ENCODE peak calls at places on chromosome 9, in seven cellular contexts. One of them, this sample, is unnamed.

GRCh38 chr9:28287413-28287812 is 714.1 kb upstream of the C9orf72 start:
- DNase-seq in H54: no peak
- DNase-seq in erythroblast: no peak
- DNase-seq in lower leg skin: no peak
- DNase-seq in ovary: no peak
- DNase-seq in esophagus muscularis mucosa: no peak
- DNase-seq in heart left ventricle: no peak
- DNase-seq in this sample: no peak

GRCh38 chr9:121707477-121708424 is 56.3 kb downstream of the DAB2IP start:
- DNase-seq in H54: peak
- DNase-seq in erythroblast: no peak
- DNase-seq in lower leg skin: no peak
- DNase-seq in ovary: no peak
- DNase-seq in esophagus muscularis mucosa: no peak
- DNase-seq in heart left ventricle: no peak
- DNase-seq in this sample: no peak

GRCh38 chr9:99090366-99091130 is 14.4 kb upstream of the TGFBR1 start:
- DNase-seq in H54: no peak
- DNase-seq in erythroblast: no peak
- DNase-seq in lower leg skin: no peak
- DNase-seq in ovary: no peak
- DNase-seq in esophagus muscularis mucosa: no peak
- DNase-seq in heart left ventricle: no peak
- DNase-seq in this sample: no peak

GRCh38 chr9:95206143-95206542 is 111.4 kb downstream of the FANCC start:
- DNase-seq in H54: no peak
- DNase-seq in erythroblast: no peak
- DNase-seq in lower leg skin: no peak
- DNase-seq in ovary: no peak
- DNase-seq in esophagus muscularis mucosa: no peak
- DNase-seq in heart left ventricle: no peak
- DNase-seq in this sample: no peak

GRCh38 chr9:69279084-69279729 is 45.8 kb upstream of the ENTREP1 start:
- DNase-seq in H54: no peak
- DNase-seq in erythroblast: no peak
- DNase-seq in lower leg skin: no peak
- DNase-seq in ovary: no peak
- DNase-seq in esophagus muscularis mucosa: no peak
- DNase-seq in heart left ventricle: no peak
- DNase-seq in this sample: no peak

GRCh38 chr9:125757834-125758233 is 10.7 kb downstream of the PBX3 start:
- DNase-seq in H54: no peak
- DNase-seq in erythroblast: no peak
- DNase-seq in lower leg skin: no peak
- DNase-seq in ovary: no peak
- DNase-seq in esophagus muscularis mucosa: no peak
- DNase-seq in heart left ventricle: no peak
- DNase-seq in this sample: no peak

GRCh38 chr9:77417570-77417969 is 230.6 kb downstream of the GNA14 start:
- DNase-seq in H54: no peak
- DNase-seq in erythroblast: no peak
- DNase-seq in lower leg skin: peak
- DNase-seq in ovary: no peak
- DNase-seq in esophagus muscularis mucosa: no peak
- DNase-seq in heart left ventricle: no peak
- DNase-seq in this sample: peak

GRCh38 chr9:76827286-76828080 is 63.2 kb downstream of the PCA3 start:
- DNase-seq in H54: no peak
- DNase-seq in erythroblast: no peak
- DNase-seq in lower leg skin: no peak
- DNase-seq in ovary: no peak
- DNase-seq in esophagus muscularis mucosa: no peak
- DNase-seq in heart left ventricle: no peak
- DNase-seq in this sample: no peak

GRCh38 chr9:78574354-78575036 is 277.6 kb downstream of the PSAT1 start:
- DNase-seq in H54: no peak
- DNase-seq in erythroblast: no peak
- DNase-seq in lower leg skin: no peak
- DNase-seq in ovary: no peak
- DNase-seq in esophagus muscularis mucosa: no peak
- DNase-seq in heart left ventricle: no peak
- DNase-seq in this sample: no peak

GRCh38 chr9:125703662-125704061 is 3.3 kb downstream of the MAPKAP1 start:
- DNase-seq in H54: no peak
- DNase-seq in erythroblast: no peak
- DNase-seq in lower leg skin: no peak
- DNase-seq in ovary: no peak
- DNase-seq in esophagus muscularis mucosa: no peak
- DNase-seq in heart left ventricle: no peak
- DNase-seq in this sample: no peak

GRCh38 chr9:94923333-94924089 is 197.0 kb downstream of the AOPEP start:
- DNase-seq in H54: no peak
- DNase-seq in erythroblast: no peak
- DNase-seq in lower leg skin: no peak
- DNase-seq in ovary: no peak
- DNase-seq in esophagus muscularis mucosa: no peak
- DNase-seq in heart left ventricle: no peak
- DNase-seq in this sample: no peak

GRCh38 chr9:129486496-129487306 is 134.2 kb downstream of the C9orf50 start:
- DNase-seq in H54: no peak
- DNase-seq in erythroblast: no peak
- DNase-seq in lower leg skin: peak
- DNase-seq in ovary: peak
- DNase-seq in esophagus muscularis mucosa: no peak
- DNase-seq in heart left ventricle: peak
- DNase-seq in this sample: no peak

GRCh38 chr9:2800385-2801179 is 43.3 kb downstream of the PUM3 start:
- DNase-seq in H54: no peak
- DNase-seq in erythroblast: no peak
- DNase-seq in lower leg skin: no peak
- DNase-seq in ovary: no peak
- DNase-seq in esophagus muscularis mucosa: no peak
- DNase-seq in heart left ventricle: no peak
- DNase-seq in this sample: peak

GRCh38 chr9:20623021-20623747 is 885 bp upstream of the MLLT3 start:
- DNase-seq in H54: no peak
- DNase-seq in erythroblast: peak
- DNase-seq in lower leg skin: peak
- DNase-seq in ovary: peak
- DNase-seq in esophagus muscularis mucosa: no peak
- DNase-seq in heart left ventricle: peak
- DNase-seq in this sample: peak

GRCh38 chr9:107480386-107480789 is 9.2 kb downstream of the KLF4 start:
- DNase-seq in H54: peak
- DNase-seq in erythroblast: peak
- DNase-seq in lower leg skin: peak
- DNase-seq in ovary: peak
- DNase-seq in esophagus muscularis mucosa: no peak
- DNase-seq in heart left ventricle: no peak
- DNase-seq in this sample: peak

GRCh38 chr9:78807286-78807685 is 510.4 kb downstream of the PSAT1 start:
- DNase-seq in H54: no peak
- DNase-seq in erythroblast: no peak
- DNase-seq in lower leg skin: no peak
- DNase-seq in ovary: no peak
- DNase-seq in esophagus muscularis mucosa: no peak
- DNase-seq in heart left ventricle: no peak
- DNase-seq in this sample: no peak

GRCh38 chr9:95109456-95109855 is 208.1 kb downstream of the FANCC start:
- DNase-seq in H54: no peak
- DNase-seq in erythroblast: no peak
- DNase-seq in lower leg skin: no peak
- DNase-seq in ovary: no peak
- DNase-seq in esophagus muscularis mucosa: no peak
- DNase-seq in heart left ventricle: no peak
- DNase-seq in this sample: no peak

GRCh38 chr9:6243746-6244145 is 28.1 kb downstream of the IL33 start:
- DNase-seq in H54: no peak
- DNase-seq in erythroblast: no peak
- DNase-seq in lower leg skin: no peak
- DNase-seq in ovary: no peak
- DNase-seq in esophagus muscularis mucosa: no peak
- DNase-seq in heart left ventricle: no peak
- DNase-seq in this sample: no peak

GRCh38 chr9:14080940-14081621 is 232.9 kb downstream of the NFIB start:
- DNase-seq in H54: peak
- DNase-seq in erythroblast: no peak
- DNase-seq in lower leg skin: no peak
- DNase-seq in ovary: no peak
- DNase-seq in esophagus muscularis mucosa: no peak
- DNase-seq in heart left ventricle: no peak
- DNase-seq in this sample: peak

GRCh38 chr9:114224247-114224610 is 68.9 kb downstream of the COL27A1 start:
- DNase-seq in H54: peak
- DNase-seq in erythroblast: no peak
- DNase-seq in lower leg skin: no peak
- DNase-seq in ovary: no peak
- DNase-seq in esophagus muscularis mucosa: no peak
- DNase-seq in heart left ventricle: no peak
- DNase-seq in this sample: no peak

GRCh38 chr9:136200424-136200823 is 4.5 kb downstream of the LHX3 start:
- DNase-seq in H54: no peak
- DNase-seq in erythroblast: no peak
- DNase-seq in lower leg skin: no peak
- DNase-seq in ovary: no peak
- DNase-seq in esophagus muscularis mucosa: no peak
- DNase-seq in heart left ventricle: no peak
- DNase-seq in this sample: no peak

GRCh38 chr9:121992571-121993212 is 100.4 kb downstream of the TTLL11 start:
- DNase-seq in H54: peak
- DNase-seq in erythroblast: peak
- DNase-seq in lower leg skin: peak
- DNase-seq in ovary: peak
- DNase-seq in esophagus muscularis mucosa: peak
- DNase-seq in heart left ventricle: peak
- DNase-seq in this sample: peak

GRCh38 chr9:17003576-17004240 is 131.1 kb upstream of the CNTLN start:
- DNase-seq in H54: no peak
- DNase-seq in erythroblast: no peak
- DNase-seq in lower leg skin: no peak
- DNase-seq in ovary: no peak
- DNase-seq in esophagus muscularis mucosa: no peak
- DNase-seq in heart left ventricle: no peak
- DNase-seq in this sample: no peak
- TF ChIP-seq POLR2A in H54: no peak
- TF ChIP-seq POLR2A in erythroblast: no peak
- TF ChIP-seq POLR2A in lower leg skin: no peak
- TF ChIP-seq POLR2A in ovary: no peak
- TF ChIP-seq POLR2A in esophagus muscularis mucosa: no peak
- TF ChIP-seq POLR2A in heart left ventricle: no peak
- TF ChIP-seq POLR2A in this sample: no peak

GRCh38 chr9:12785941-12786340 is 11.1 kb downstream of the LURAP1L start:
- DNase-seq in H54: no peak
- DNase-seq in erythroblast: no peak
- DNase-seq in lower leg skin: no peak
- DNase-seq in ovary: no peak
- DNase-seq in esophagus muscularis mucosa: no peak
- DNase-seq in heart left ventricle: no peak
- DNase-seq in this sample: no peak
- TF ChIP-seq POLR2A in H54: no peak
- TF ChIP-seq POLR2A in erythroblast: no peak
- TF ChIP-seq POLR2A in lower leg skin: no peak
- TF ChIP-seq POLR2A in ovary: no peak
- TF ChIP-seq POLR2A in esophagus muscularis mucosa: no peak
- TF ChIP-seq POLR2A in heart left ventricle: no peak
- TF ChIP-seq POLR2A in this sample: no peak

DNA sequence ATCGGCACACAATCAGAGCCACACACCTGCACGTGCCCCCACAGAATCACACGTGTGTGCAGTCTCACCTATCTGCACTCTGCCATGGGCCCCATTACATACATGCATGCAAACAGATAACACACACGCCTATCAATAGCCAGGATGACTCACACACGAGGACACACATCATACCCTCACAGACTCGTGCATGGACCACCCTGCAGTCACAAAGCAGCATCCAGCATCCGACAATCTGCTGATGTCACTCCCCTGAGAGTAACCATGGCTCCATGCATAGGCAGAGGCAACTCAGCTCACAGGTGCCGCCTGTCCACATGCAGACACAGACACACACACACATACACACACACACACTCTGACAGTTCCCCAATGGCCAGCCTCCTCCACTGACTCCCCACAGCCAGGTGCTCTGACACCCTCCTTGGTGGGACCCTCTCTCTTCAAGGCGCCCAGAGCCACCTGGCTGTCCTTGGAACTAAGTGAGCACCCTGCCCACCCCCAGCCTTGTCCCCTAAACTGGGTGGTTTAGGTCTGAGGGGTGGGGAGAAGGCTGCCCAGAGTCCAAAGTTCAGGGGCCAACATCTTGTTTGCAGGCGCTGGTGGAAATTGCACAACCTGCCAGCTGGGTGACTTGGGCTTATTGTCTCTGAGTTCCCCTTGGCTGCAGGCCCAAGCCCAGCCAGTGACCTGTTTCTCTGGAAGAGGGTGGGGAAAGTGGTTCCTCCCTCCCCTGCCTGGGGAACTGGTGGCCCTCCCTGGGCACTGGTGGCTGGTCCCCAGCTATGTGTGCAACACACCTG is 34.6 kb upstream of the NEK6 start:
- DNase-seq in H54: peak
- DNase-seq in erythroblast: peak
- DNase-seq in lower leg skin: peak
- DNase-seq in ovary: peak
- DNase-seq in esophagus muscularis mucosa: no peak
- DNase-seq in heart left ventricle: peak
- DNase-seq in this sample: peak
- TF ChIP-seq POLR2A in H54: no peak
- TF ChIP-seq POLR2A in erythroblast: no peak
- TF ChIP-seq POLR2A in lower leg skin: no peak
- TF ChIP-seq POLR2A in ovary: no peak
- TF ChIP-seq POLR2A in esophagus muscularis mucosa: no peak
- TF ChIP-seq POLR2A in heart left ventricle: no peak
- TF ChIP-seq POLR2A in this sample: no peak

GRCh38 chr9:116232425-116233159 is 79.0 kb downstream of the PAPPA start:
- DNase-seq in H54: peak
- DNase-seq in erythroblast: no peak
- DNase-seq in lower leg skin: no peak
- DNase-seq in ovary: no peak
- DNase-seq in esophagus muscularis mucosa: peak
- DNase-seq in heart left ventricle: no peak
- DNase-seq in this sample: no peak

GRCh38 chr9:116230233-116230632 is 76.6 kb downstream of the PAPPA start:
- DNase-seq in H54: no peak
- DNase-seq in erythroblast: no peak
- DNase-seq in lower leg skin: no peak
- DNase-seq in ovary: no peak
- DNase-seq in esophagus muscularis mucosa: no peak
- DNase-seq in heart left ventricle: no peak
- DNase-seq in this sample: no peak

GRCh38 chr9:116237456-116237855 is 83.9 kb downstream of the PAPPA start:
- DNase-seq in H54: no peak
- DNase-seq in erythroblast: no peak
- DNase-seq in lower leg skin: no peak
- DNase-seq in ovary: no peak
- DNase-seq in esophagus muscularis mucosa: no peak
- DNase-seq in heart left ventricle: no peak
- DNase-seq in this sample: no peak

GRCh38 chr9:116233160-116233530 is 79.6 kb downstream of the PAPPA start:
- DNase-seq in H54: no peak
- DNase-seq in erythroblast: no peak
- DNase-seq in lower leg skin: no peak
- DNase-seq in ovary: no peak
- DNase-seq in esophagus muscularis mucosa: no peak
- DNase-seq in heart left ventricle: no peak
- DNase-seq in this sample: no peak

GRCh38 chr9:116234091-116234490 is 80.5 kb downstream of the PAPPA start:
- DNase-seq in H54: peak
- DNase-seq in erythroblast: no peak
- DNase-seq in lower leg skin: no peak
- DNase-seq in ovary: no peak
- DNase-seq in esophagus muscularis mucosa: peak
- DNase-seq in heart left ventricle: no peak
- DNase-seq in this sample: no peak
- TF ChIP-seq POLR2A in H54: no peak
- TF ChIP-seq POLR2A in erythroblast: no peak
- TF ChIP-seq POLR2A in lower leg skin: no peak
- TF ChIP-seq POLR2A in ovary: no peak
- TF ChIP-seq POLR2A in esophagus muscularis mucosa: no peak
- TF ChIP-seq POLR2A in heart left ventricle: no peak
- TF ChIP-seq POLR2A in this sample: no peak

This sample was measured in NB4.